ENCODE peak calls at places on chromosomes 11 and 22, in seven cellular contexts. N is left lung, W is B cell, D is WERI-Rb-1, F is astrocyte of the spinal cord, Y is ascending aorta, V is left ventricle myocardium inferior. U is an unnamed sample.

GRCh38 chr11:68810164-68810563 is 31.6 kb downstream of the CPT1A start:
- DNase-seq in N (no peak), W (no peak), D (no peak), F (no peak), Y (no peak), V (peak; percentile 81), U (no peak)

GRCh38 chr11:4610258-4610935 is 2.4 kb upstream of the TRIM68 start:
- DNase-seq in N (no peak), W (no peak), D (no peak), F (no peak), Y (no peak), V (no peak), U (no peak)

GRCh38 chr11:12453243-12453642 is 75.9 kb downstream of the PARVA start:
- DNase-seq in N (no peak), W (no peak), D (no peak), F (no peak), Y (no peak), V (no peak), U (no peak)

GRCh38 chr11:116913000-116913399 is 75.6 kb upstream of the APOA1 start:
- DNase-seq in N (no peak), W (no peak), D (no peak), F (peak; percentile 68), Y (no peak), V (no peak), U (no peak)

GRCh38 chr11:57493507-57494503 is 21.7 kb downstream of the SLC43A1 start:
- DNase-seq in N (peak; percentile 60), W (peak; percentile 85), D (peak; percentile 86), F (peak; percentile 30), Y (no peak), V (peak; percentile 44), U (peak; percentile 82)

GRCh38 chr11:27447288-27447914 is 25.2 kb downstream of the LGR4 start:
- DNase-seq in N (no peak), W (no peak), D (no peak), F (no peak), Y (no peak), V (no peak), U (no peak)

GRCh38 chr22:46150615-46151423 is 493 bp downstream of the PPARA start:
- DNase-seq in N (peak; percentile 50), W (peak; percentile 88), D (peak; percentile 41), F (no peak), Y (no peak), V (no peak), U (peak; percentile 44)

GRCh38 chr22:41782316-41782715 is 18.2 kb upstream of the CCDC134 start:
- DNase-seq in N (no peak), W (no peak), D (peak; percentile 19), F (no peak), Y (no peak), V (no peak), U (no peak)

GRCh38 chr11:9774591-9775392 is 110.9 kb downstream of the SWAP70 start:
- DNase-seq in N (no peak), W (no peak), D (no peak), F (peak; percentile 84), Y (no peak), V (no peak), U (no peak)

GRCh38 chr11:6568191-6568918 is 35.1 kb downstream of the RRP8 start:
- DNase-seq in N (peak; percentile 56), W (no peak), D (no peak), F (peak; percentile 73), Y (no peak), V (peak; percentile 51), U (no peak)

GRCh38 chr11:33630936-33631748 is 69.5 kb downstream of the C11orf91 start:
- DNase-seq in N (no peak), W (no peak), D (no peak), F (no peak), Y (no peak), V (no peak), U (no peak)

GRCh38 chr11:3840289-3840869 is 380 bp downstream of the RHOG start:
- DNase-seq in N (no peak), W (peak; percentile 31), D (no peak), F (no peak), Y (no peak), V (no peak), U (no peak)

GRCh38 chr11:118615996-118616395 is 8.6 kb downstream of the PHLDB1 start:
- DNase-seq in N (no peak), W (no peak), D (no peak), F (no peak), Y (no peak), V (no peak), U (no peak)

DNA sequence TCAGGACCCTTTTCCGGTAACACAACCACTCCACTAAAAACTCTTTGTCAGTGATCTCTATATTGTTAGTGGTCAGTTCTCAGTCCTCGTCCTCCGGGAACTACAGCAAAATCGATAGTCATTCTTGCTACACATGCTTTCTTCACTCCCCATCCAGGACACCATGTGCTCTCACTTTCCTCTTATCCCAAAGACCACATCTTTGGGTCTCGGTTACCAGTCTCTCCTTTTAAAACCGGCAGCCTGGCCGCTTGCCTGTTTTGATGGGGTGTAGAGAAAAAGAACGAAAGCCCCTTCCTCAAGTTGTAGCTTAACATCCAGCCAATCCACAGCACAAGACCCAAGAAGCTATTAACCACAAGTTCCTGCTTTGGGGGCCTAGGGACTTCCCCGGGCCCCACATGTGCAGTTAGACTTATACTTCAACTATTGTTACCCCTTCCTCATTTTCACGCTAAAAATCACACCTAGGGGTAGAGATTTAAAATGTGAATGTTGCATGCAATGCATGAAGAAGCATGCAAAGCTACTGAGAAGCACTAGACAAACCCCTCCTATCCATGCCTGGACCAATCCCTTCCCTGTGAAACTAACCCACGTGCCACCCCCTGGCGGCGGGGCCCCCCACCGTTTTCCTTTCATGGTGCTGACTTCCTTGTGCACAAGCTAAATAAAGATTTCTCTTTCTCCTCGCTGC is 1.5 kb upstream of the TOLLIP start:
- DNase-seq in N (no peak), W (peak; percentile 82), D (no peak), F (no peak), Y (no peak), V (no peak), U (peak; percentile 62)
- TF ChIP-seq CTCF in N (no peak), W (peak; percentile 50), D (no peak), F (no peak), Y (no peak), V (no peak), U (peak; percentile 24)

DNA sequence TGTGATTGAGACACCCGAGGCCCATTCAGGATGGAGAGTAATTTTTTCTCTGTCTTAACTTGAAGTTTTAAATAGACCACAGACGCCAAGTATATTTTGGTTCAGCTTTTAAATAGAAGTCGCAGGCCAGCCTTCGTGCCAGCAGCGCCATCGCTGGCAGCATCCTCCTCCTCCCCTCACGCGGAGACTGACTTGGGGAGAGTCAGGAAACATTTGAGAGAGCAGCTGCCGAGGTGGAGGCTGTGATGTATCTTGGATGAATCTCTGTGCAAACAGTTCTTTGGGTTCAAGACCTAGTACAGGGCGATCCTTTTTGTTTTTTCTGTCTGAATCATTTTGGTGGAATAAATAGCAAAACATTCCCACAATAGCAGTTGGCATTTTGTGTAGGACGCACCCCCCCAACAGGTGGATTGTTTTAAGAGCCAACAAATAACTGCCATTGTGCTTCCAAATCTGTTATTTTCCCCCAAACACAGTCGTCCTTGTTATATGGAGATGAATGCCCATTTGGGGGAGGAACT is 920 bp upstream of the DMC1 start:
- DNase-seq in N (peak; percentile 36), W (no peak), D (peak; percentile 27), F (peak; percentile 21), Y (peak; percentile 9), V (peak; percentile 26), U (peak; percentile 39)
- TF ChIP-seq CTCF in N (no peak), W (no peak), D (no peak), F (peak; percentile 21), Y (no peak), V (no peak), U (no peak)

DNA sequence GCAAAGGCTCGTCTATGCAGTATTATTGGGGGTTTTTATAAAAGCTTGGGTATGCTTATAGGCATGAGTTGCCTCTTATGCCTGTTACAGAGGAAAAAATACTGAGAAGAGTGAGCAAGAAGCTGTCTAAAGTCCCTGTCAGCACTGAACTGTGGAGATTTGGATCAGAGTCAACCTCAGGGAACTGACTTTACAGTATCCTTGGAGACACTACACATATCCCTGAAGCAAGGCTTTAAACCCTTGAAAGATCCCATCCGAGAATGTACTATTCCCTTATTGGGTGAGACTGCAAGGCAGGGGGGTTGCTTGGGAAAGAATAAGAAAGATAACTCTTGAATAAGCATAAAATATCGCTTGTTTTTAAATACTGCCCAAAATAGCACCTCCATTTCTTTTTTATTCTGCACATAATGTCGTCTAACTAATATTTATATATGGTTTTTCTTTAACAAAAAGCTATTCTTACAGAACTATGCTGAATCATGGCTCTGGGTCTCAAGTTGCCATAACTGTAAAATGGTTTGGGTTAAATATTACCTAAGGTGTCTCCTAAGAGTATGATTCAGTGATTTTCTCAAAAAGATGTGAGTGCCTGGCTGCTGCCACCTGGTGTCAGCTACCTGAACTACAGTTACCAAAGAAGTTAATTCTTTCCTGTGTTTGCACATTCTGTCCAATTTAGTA is 1062.8 kb downstream of the DLG2 start:
- DNase-seq in N (no peak), W (no peak), D (peak; percentile 41), F (peak; percentile 56), Y (no peak), V (no peak), U (peak; percentile 57)
- TF ChIP-seq CTCF in N (peak; percentile 87), W (peak; percentile 97), D (peak; percentile 62), F (peak; percentile 87), Y (peak; percentile 68), V (peak; percentile 81), U (no peak)

GRCh38 chr11:721347-721912 is 15.4 kb downstream of the EPS8L2 start:
- DNase-seq in N (no peak), W (peak; percentile 78), D (no peak), F (no peak), Y (no peak), V (no peak), U (no peak)

GRCh38 chr11:721913-722811 is 16.1 kb downstream of the EPS8L2 start:
- DNase-seq in N (no peak), W (peak; percentile 93), D (peak; percentile 53), F (no peak), Y (no peak), V (no peak), U (no peak)

GRCh38 chr11:719214-720016 is 13.4 kb downstream of the EPS8L2 start:
- DNase-seq in N (no peak), W (no peak), D (no peak), F (peak; percentile 59), Y (no peak), V (no peak), U (no peak)

GRCh38 chr11:720017-720641 is 14.1 kb downstream of the EPS8L2 start:
- DNase-seq in N (no peak), W (no peak), D (no peak), F (no peak), Y (no peak), V (no peak), U (no peak)

GRCh38 chr11:720642-721346 is 14.8 kb downstream of the EPS8L2 start:
- DNase-seq in N (no peak), W (peak; percentile 91), D (peak; percentile 76), F (no peak), Y (no peak), V (no peak), U (no peak)
- TF ChIP-seq CTCF in N (no peak), W (no peak), D (no peak), F (no peak), Y (no peak), V (no peak), U (no peak)

U was measured in Calu3.